ENCODE peak calls at places on chromosome 9, in nine cellular contexts. S is cardiac muscle cell, Z is Peyer's patch, K is keratinocyte, W is uterus, I is sigmoid colon, F is brain microvascular endothelial cell, J is epithelial cell of esophagus, A is tibial artery. G is an unnamed sample.

GRCh38 chr9:18463991-18464390 is 10.0 kb upstream of the ADAMTSL1 start:
- DNase-seq in S (no peak), Z (no peak), K (peak; percentile 50), W (no peak), I (no peak), F (no peak), J (peak; percentile 76), A (no peak), G (no peak)

GRCh38 chr9:114504341-114505186 is 709 bp downstream of the WHRN start:
- DNase-seq in S (peak; percentile 51), Z (peak; percentile 64), K (no peak), W (peak; percentile 55), I (peak; percentile 80), F (peak; percentile 6), J (peak; percentile 34), A (no peak), G (peak; percentile 42)

GRCh38 chr9:116389546-116390305 is 236.1 kb downstream of the PAPPA start:
- DNase-seq in S (no peak), Z (no peak), K (no peak), W (no peak), I (no peak), F (no peak), J (no peak), A (no peak), G (no peak)

GRCh38 chr9:16032799-16033198 is 480.0 kb downstream of the CCDC171 start:
- DNase-seq in S (peak; percentile 43), Z (no peak), K (no peak), W (no peak), I (no peak), F (no peak), J (no peak), A (no peak), G (peak; percentile 37)

GRCh38 chr9:33232866-33233265 is 7.1 kb upstream of the SPINK4 start:
- DNase-seq in S (no peak), Z (no peak), K (no peak), W (no peak), I (no peak), F (no peak), J (no peak), A (no peak), G (no peak)

GRCh38 chr9:92968081-92968480 is 20.8 kb downstream of the FGD3 start:
- DNase-seq in S (no peak), Z (peak; percentile 43), K (no peak), W (no peak), I (no peak), F (no peak), J (no peak), A (peak; percentile 19), G (no peak)

GRCh38 chr9:36802171-36802920 is 229.7 kb downstream of the MELK start:
- DNase-seq in S (no peak), Z (no peak), K (peak; percentile 17), W (no peak), I (no peak), F (peak; percentile 70), J (peak; percentile 58), A (no peak), G (no peak)

GRCh38 chr9:107946364-107947137 is 457.0 kb upstream of the KLF4 start:
- DNase-seq in S (no peak), Z (no peak), K (no peak), W (no peak), I (no peak), F (no peak), J (no peak), A (no peak), G (no peak)

GRCh38 chr9:136093995-136094881 is 851 bp downstream of the NACC2 start:
- DNase-seq in S (peak; percentile 66), Z (peak; percentile 80), K (no peak), W (peak; percentile 84), I (peak; percentile 96), F (peak; percentile 41), J (peak; percentile 57), A (peak; percentile 93), G (peak; percentile 79)

GRCh38 chr9:94912700-94913249 is 186.3 kb downstream of the AOPEP start:
- DNase-seq in S (no peak), Z (no peak), K (no peak), W (no peak), I (no peak), F (peak; percentile 75), J (peak; percentile 81), A (no peak), G (peak; percentile 44)

GRCh38 chr9:38120961-38121360 is 51.9 kb upstream of the SHB start:
- DNase-seq in S (no peak), Z (no peak), K (no peak), W (no peak), I (no peak), F (no peak), J (no peak), A (no peak), G (no peak)
- H3K4me3 ChIP-seq in S (no peak overlapping the region), Z (no peak overlapping the region), K (no peak overlapping the region), W (no peak overlapping the region), I (no peak overlapping the region), F (no peak overlapping the region), J (no peak overlapping the region), A (no peak overlapping the region), G (no peak overlapping the region)

DNA sequence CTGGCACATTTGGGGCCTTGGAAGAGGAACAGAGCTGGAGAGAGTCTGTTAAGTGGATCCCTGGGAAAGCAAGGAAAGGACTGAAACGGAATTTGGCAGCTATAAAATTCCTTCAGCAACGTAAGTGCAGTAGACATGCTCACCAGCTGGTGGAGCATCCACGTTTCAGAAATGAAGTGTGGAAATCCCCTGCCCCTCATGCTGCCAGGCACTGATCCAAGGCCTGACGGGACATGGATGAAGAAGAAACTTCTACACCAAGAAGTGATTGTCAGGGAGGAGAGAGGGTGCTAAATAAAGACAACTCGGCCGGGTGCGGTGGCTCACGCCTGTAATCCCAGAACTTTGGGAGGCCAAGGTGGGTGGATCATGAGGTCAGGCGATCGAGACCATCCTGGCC is 209.3 kb downstream of the ROR2 start:
- DNase-seq in S (no peak), Z (peak; percentile 66), K (no peak), W (peak; percentile 77), I (peak; percentile 93), F (peak; percentile 68), J (peak; percentile 34), A (no peak), G (peak; percentile 76)
- TF ChIP-seq CTCF in S (peak; percentile 54), Z (no peak), K (peak; percentile 39), W (peak; percentile 52), I (peak; percentile 50), F (peak; percentile 36), J (peak; percentile 34), A (no peak), G (peak; percentile 37)

DNA sequence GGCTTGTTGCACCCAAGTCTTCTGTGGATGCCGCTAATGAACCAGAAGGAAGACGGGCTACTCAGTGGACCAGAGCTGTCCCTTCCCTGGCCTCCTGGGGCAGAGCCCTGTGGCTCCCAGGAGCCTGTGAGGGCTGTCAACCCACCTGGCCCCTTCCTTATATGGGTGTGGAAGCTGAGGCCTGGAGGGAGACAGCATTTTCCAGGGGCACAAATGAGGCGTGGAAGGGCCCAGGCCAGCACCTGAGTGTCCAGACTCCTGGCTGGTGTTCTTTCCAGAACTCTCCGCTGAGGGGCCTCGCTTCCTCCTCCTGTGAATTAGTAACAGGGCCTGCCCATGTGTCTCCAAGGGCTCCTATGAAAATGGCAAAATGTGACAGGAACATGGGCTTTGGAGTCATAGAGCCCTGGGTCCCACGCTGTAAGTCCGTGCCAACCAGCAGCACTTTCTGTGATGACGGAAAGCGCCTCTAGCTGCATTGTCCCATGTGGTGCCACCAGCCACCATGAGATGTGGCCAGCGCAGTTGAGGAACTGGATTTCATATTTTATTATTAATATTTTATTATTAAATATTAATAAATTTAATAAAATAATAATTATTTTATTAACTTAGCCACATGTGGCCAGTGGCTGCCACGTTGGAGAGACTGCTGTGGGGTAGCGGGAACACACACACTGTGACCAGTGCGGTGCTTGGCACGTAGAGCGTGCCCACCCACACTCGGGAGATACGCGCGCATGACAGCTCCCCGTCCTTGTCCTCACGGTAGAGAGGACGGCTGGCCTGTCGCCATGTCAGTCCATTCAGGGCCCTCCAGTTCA is 18.3 kb downstream of the LAMC3 start:
- DNase-seq in S (no peak), Z (no peak), K (no peak), W (no peak), I (no peak), F (no peak), J (no peak), A (no peak), G (no peak)
- H3K4me3 ChIP-seq in S (no peak overlapping the region), Z (no peak overlapping the region), K (no peak overlapping the region), W (no peak overlapping the region), I (no peak overlapping the region), F (no peak overlapping the region), J (no peak overlapping the region), A (no peak overlapping the region), G (no peak overlapping the region)

GRCh38 chr9:7234144-7234543 is 476.4 kb downstream of the KDM4C start:
- DNase-seq in S (peak; percentile 21), Z (no peak), K (no peak), W (no peak), I (no peak), F (peak; percentile 47), J (peak; percentile 51), A (no peak), G (peak; percentile 42)
- TF ChIP-seq CTCF in S (peak; percentile 80), Z (peak; percentile 34), K (peak; percentile 72), W (no peak), I (no peak), F (peak; percentile 76), J (peak; percentile 61), A (no peak), G (peak; percentile 72)

GRCh38 chr9:124593080-124594058 is 86.2 kb upstream of the NR5A1 start:
- DNase-seq in S (peak; percentile 26), Z (no peak), K (no peak), W (no peak), I (no peak), F (no peak), J (peak; percentile 45), A (no peak), G (no peak)
- H3K4me3 ChIP-seq in S (peak overlapping the region; percentile 9), Z (no peak overlapping the region), K (no peak overlapping the region), W (no peak overlapping the region), I (no peak overlapping the region), F (no peak overlapping the region), J (no peak overlapping the region), A (no peak overlapping the region), G (no peak overlapping the region)

DNA sequence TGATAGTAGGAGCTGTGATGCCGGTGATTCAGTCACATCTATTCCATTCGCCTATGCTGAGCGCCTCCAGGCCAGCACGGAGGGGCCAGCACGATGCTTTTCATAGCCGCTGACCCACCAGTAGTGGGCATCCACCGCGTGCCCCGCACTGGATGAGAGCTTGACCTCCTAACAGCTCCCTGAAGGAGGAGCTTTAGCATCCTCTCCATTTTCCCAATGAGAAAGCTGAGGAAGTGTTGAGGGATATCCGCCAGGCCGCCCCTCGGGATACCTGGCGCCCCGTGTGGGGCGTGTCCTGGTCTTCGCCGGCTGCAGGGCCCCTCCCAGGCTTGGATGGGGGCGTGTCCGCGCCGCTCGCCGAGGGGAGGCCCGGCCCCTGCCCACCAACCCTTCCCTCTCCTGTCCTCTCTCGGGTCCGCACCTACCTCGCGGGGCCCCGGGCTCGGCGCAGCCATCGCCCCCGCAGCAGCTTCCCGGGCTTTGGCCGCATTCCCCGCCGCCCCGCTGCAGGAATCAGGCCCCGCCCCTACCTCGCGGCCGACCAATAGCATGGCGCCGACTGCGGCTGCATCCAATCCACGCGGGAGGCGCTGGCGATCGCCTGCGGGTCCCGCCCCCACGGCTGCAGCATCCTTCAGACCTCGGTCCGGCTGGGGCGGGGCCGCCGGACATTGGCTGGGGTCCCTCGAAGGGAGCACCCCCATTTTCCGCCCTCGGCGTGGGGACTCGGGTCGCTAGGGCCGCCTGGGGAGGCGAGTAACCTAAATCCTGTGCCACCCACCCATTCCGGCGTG is at the start of gene PIP5KL1:
- DNase-seq in S (peak; percentile 92), Z (peak; percentile 89), K (no peak), W (peak; percentile 82), I (peak; percentile 88), F (peak; percentile 81), J (peak; percentile 79), A (peak; percentile 83), G (peak; percentile 84)
- TF ChIP-seq CTCF in S (peak; percentile 20), Z (no peak), K (no peak), W (no peak), I (no peak), F (peak; percentile 44), J (no peak), A (no peak), G (peak; percentile 12)